ENCODE peak calls at places on chromosomes 5 and 9, in ten cellular contexts. U is ecto neural progenitor cell; N is C1 segment of cervical spinal cord; D is AML-193; P is effector memory CD8-positive, alpha-beta T cell; K is NCI-H774; Y is stomach; Z is PC-9; S is SHP77; V is A549. Q is an unnamed sample.
A peak's percentile ranks its signal among the peaks of the same experiment; 100 is the strongest.

GRCh38 chr9:26261503-26262330 is 583.5 kb upstream of the TUSC1 start:
- DNase-seq in P (no peak), K (no peak), D (no peak), N (no peak), U (no peak), S (no peak), Z (peak; percentile 27), Y (no peak), V (peak; percentile 9), Q (no peak)

GRCh38 chr9:127723450-127723849 is 7.6 kb downstream of the TTC16 start:
- DNase-seq in U (no peak), Y (peak; percentile 27), V (no peak), K (peak; percentile 46), D (no peak), N (no peak), S (no peak), Z (peak; percentile 28), P (no peak), Q (no peak)

GRCh38 chr9:124975131-124975530 is 34.2 kb upstream of the GOLGA1 start:
- DNase-seq in Z (no peak), N (no peak), Y (no peak), K (no peak), S (no peak), V (no peak), P (no peak), U (no peak), D (no peak), Q (no peak)

GRCh38 chr5:2149196-2149541 is 266.4 kb upstream of the IRX4 start:
- DNase-seq in S (peak; percentile 87), P (no peak), K (no peak), D (no peak), U (no peak), N (no peak), Y (no peak), Z (no peak), V (peak; percentile 23), Q (no peak)

GRCh38 chr5:126805108-126805507 is 28.2 kb downstream of the LMNB1 start:
- DNase-seq in D (no peak), Y (no peak), N (no peak), Z (no peak), U (no peak), S (no peak), V (no peak), K (no peak), P (no peak), Q (no peak)

GRCh38 chr9:19551124-19551929 is 142.5 kb downstream of the ACER2 start:
- DNase-seq in V (no peak), N (peak; percentile 59), K (no peak), Z (no peak), Y (no peak), P (no peak), S (no peak), U (no peak), D (no peak), Q (peak; percentile 23)

GRCh38 chr5:145056805-145057204 is 778.3 kb downstream of the PRELID2 start:
- DNase-seq in Y (no peak), S (no peak), V (no peak), U (no peak), D (no peak), K (no peak), Z (no peak), P (no peak), N (no peak), Q (no peak)

GRCh38 chr5:154174091-154174490 is 16.4 kb upstream of the GALNT10 start:
- DNase-seq in S (no peak), N (no peak), K (no peak), Z (no peak), U (no peak), Y (no peak), D (no peak), V (no peak), P (no peak), Q (no peak)

GRCh38 chr5:9445989-9446388 is 99.9 kb downstream of the SEMA5A start:
- DNase-seq in Y (no peak), U (no peak), S (no peak), P (no peak), N (no peak), K (no peak), V (no peak), Z (no peak), D (no peak), Q (no peak)

GRCh38 chr5:157390179-157390923 is 69.7 kb upstream of the NIPAL4 start:
- DNase-seq in P (peak; percentile 59), Z (peak; percentile 93), D (no peak), U (no peak), N (no peak), Y (peak; percentile 51), K (no peak), S (no peak), V (peak; percentile 99), Q (no peak)

GRCh38 chr5:159975462-159976019 is 33.4 kb upstream of the TTC1 start:
- DNase-seq in N (no peak), P (no peak), S (no peak), K (no peak), U (no peak), D (no peak), V (peak; percentile 26), Z (peak; percentile 37), Y (no peak), Q (no peak)

GRCh38 chr9:136711751-136712689 is at the start of gene DIPK1B:
- DNase-seq in D (no peak), P (no peak), N (no peak), V (no peak), S (no peak), K (peak; percentile 78), Z (no peak), Y (no peak), U (peak; percentile 85), Q (no peak)

GRCh38 chr9:105531530-105531929 is 26.4 kb upstream of the FKTN start:
- DNase-seq in D (no peak), K (no peak), N (no peak), U (no peak), Y (no peak), P (no peak), Z (no peak), V (no peak), S (no peak), Q (no peak)

GRCh38 chr5:56490971-56491468 is 257.9 kb upstream of the ANKRD55 start:
- DNase-seq in D (no peak), P (no peak), Z (peak; percentile 87), V (no peak), K (no peak), N (no peak), Y (no peak), U (no peak), S (no peak), Q (no peak)

GRCh38 chr5:170053896-170054295 is 51.8 kb upstream of the FOXI1 start:
- DNase-seq in S (no peak), V (no peak), U (no peak), Z (no peak), P (no peak), N (no peak), Y (no peak), K (no peak), D (no peak), Q (no peak)

GRCh38 chr9:107243757-107244156 is 39.3 kb upstream of the RAD23B start:
- DNase-seq in Y (peak; percentile 29), U (no peak), D (no peak), S (peak; percentile 18), Z (peak; percentile 76), V (no peak), P (no peak), N (no peak), K (peak; percentile 60), Q (no peak)

GRCh38 chr9:137453643-137454081 is 5.5 kb downstream of the NSMF start:
- DNase-seq in S (no peak), V (peak; percentile 43), K (no peak), Y (peak; percentile 82), Z (peak; percentile 45), U (peak; percentile 92), P (no peak), D (no peak), N (no peak), Q (peak; percentile 75)

GRCh38 chr5:121976979-121977378 is 15.2 kb downstream of the SRFBP1 start:
- DNase-seq in P (no peak), D (no peak), K (no peak), N (no peak), S (no peak), Z (no peak), V (no peak), U (no peak), Y (no peak), Q (no peak)

GRCh38 chr5:112283943-112284342 is 135.1 kb downstream of the EPB41L4A start:
- DNase-seq in V (no peak), K (peak; percentile 27), Z (no peak), N (no peak), D (no peak), Y (no peak), P (no peak), S (no peak), U (no peak), Q (no peak)

GRCh38 chr9:134056483-134057310 is 11.1 kb downstream of the BRD3 start:
- DNase-seq in S (no peak), N (no peak), V (no peak), Y (no peak), P (no peak), D (no peak), Z (no peak), K (no peak), U (no peak), Q (no peak)

GRCh38 chr5:117803533-117803932 is 1184.8 kb downstream of the DTWD2 start:
- DNase-seq in P (no peak), N (no peak), V (no peak), U (no peak), S (no peak), Z (no peak), D (no peak), Y (no peak), K (no peak), Q (no peak)

Q was measured in left ventricle myocardium superior.